ENCODE peak calls at places on chromosomes 12 and 14, in seven cellular contexts. M is NCI-H748 treated with DMSO at 0.1 percent for 48 hours; Y is right cardiac atrium; V is heart left ventricle; Z is GM13976; S is GM04503; N is CD4-positive, CD25-positive, alpha-beta regulatory T cell. T is an unnamed sample.
A peak's percentile ranks its signal among the peaks of the same experiment; 100 is the strongest.

GRCh38 chr12:6465467-6466183 is 4.9 kb downstream of the VAMP1 start:
- DNase-seq in M (peak; percentile 35), Y (no peak), V (peak; percentile 56), Z (no peak), S (no peak), N (peak; percentile 63), T (no peak)

GRCh38 chr12:121932176-121932536 is 13.8 kb downstream of the CFAP251 start:
- DNase-seq in M (no peak), Y (no peak), V (no peak), Z (no peak), S (no peak), N (no peak), T (no peak)

GRCh38 chr14:50213795-50214194 is 17.6 kb downstream of the SOS2 start:
- DNase-seq in M (no peak), Y (no peak), V (no peak), Z (no peak), S (no peak), N (no peak), T (no peak)

GRCh38 chr12:47785887-47786661 is 13.0 kb downstream of the SLC48A1 start:
- DNase-seq in M (no peak), Y (no peak), V (no peak), Z (no peak), S (no peak), N (no peak), T (no peak)

GRCh38 chr12:92503977-92504966 is 198.5 kb upstream of the PLEKHG7 start:
- DNase-seq in M (peak; percentile 62), Y (peak; percentile 40), V (no peak), Z (no peak), S (no peak), N (no peak), T (no peak)

GRCh38 chr12:125403145-125403789 is 338.0 kb downstream of the AACS start:
- DNase-seq in M (peak; percentile 46), Y (no peak), V (no peak), Z (peak; percentile 22), S (no peak), N (no peak), T (no peak)

GRCh38 chr12:104686196-104686595 is 229.4 kb downstream of the CHST11 start:
- DNase-seq in M (no peak), Y (no peak), V (no peak), Z (no peak), S (no peak), N (no peak), T (no peak)

GRCh38 chr14:23095196-23096108 is at the start of gene C14orf119:
- DNase-seq in M (no peak), Y (peak; percentile 100), V (peak; percentile 100), Z (peak; percentile 99), S (peak; percentile 97), N (peak; percentile 100), T (no peak)

GRCh38 chr14:26286806-26287205 is 311.0 kb downstream of the NOVA1 start:
- DNase-seq in M (peak; percentile 48), Y (no peak), V (no peak), Z (no peak), S (no peak), N (no peak), T (no peak)

GRCh38 chr12:77433799-77434198 is 368.4 kb upstream of the E2F7 start:
- DNase-seq in M (no peak), Y (no peak), V (no peak), Z (no peak), S (peak; percentile 13), N (no peak), T (no peak)

GRCh38 chr12:80121661-80122060 is 22.3 kb downstream of the OTOGL start:
- DNase-seq in M (no peak), Y (no peak), V (no peak), Z (no peak), S (no peak), N (no peak), T (no peak)

GRCh38 chr14:35295845-35296161 is 3.6 kb downstream of the PSMA6 start:
- DNase-seq in M (no peak), Y (no peak), V (no peak), Z (no peak), S (no peak), N (no peak), T (no peak)

GRCh38 chr14:104387000-104387384 is 192.6 kb upstream of the C14orf180 start:
- DNase-seq in M (no peak), Y (no peak), V (no peak), Z (peak; percentile 80), S (no peak), N (no peak), T (no peak)

GRCh38 chr12:26431211-26431610 is 235.8 kb downstream of the SSPN start:
- DNase-seq in M (no peak), Y (no peak), V (no peak), Z (no peak), S (no peak), N (no peak), T (no peak)

GRCh38 chr12:56260921-56261320 is 2.7 kb upstream of the ANKRD52 start:
- DNase-seq in M (no peak), Y (no peak), V (no peak), Z (no peak), S (no peak), N (no peak), T (no peak)

GRCh38 chr12:55142896-55143870 is 17.0 kb downstream of the OR9K2 start:
- DNase-seq in M (peak; percentile 63), Y (no peak), V (peak; percentile 13), Z (peak; percentile 18), S (peak; percentile 3), N (peak; percentile 21), T (no peak)

GRCh38 chr12:108523365-108523764 is 8.3 kb downstream of the FICD start:
- DNase-seq in M (no peak), Y (no peak), V (no peak), Z (no peak), S (no peak), N (no peak), T (no peak)

GRCh38 chr12:15556411-15556810 is 232.8 kb downstream of the EPS8 start:
- DNase-seq in M (no peak), Y (no peak), V (no peak), Z (no peak), S (peak; percentile 11), N (no peak), T (no peak)

GRCh38 chr14:91946313-91947195 is 940 bp downstream of the FBLN5 start:
- DNase-seq in M (no peak), Y (no peak), V (no peak), Z (no peak), S (no peak), N (no peak), T (no peak)

GRCh38 chr12:106084759-106085158 is 54.0 kb downstream of the NUAK1 start:
- DNase-seq in M (no peak), Y (no peak), V (no peak), Z (no peak), S (no peak), N (no peak), T (no peak)

GRCh38 chr14:81811705-81812269 is 278.1 kb upstream of the SEL1L start:
- DNase-seq in M (no peak), Y (no peak), V (no peak), Z (no peak), S (no peak), N (no peak), T (no peak)

GRCh38 chr12:5925646-5926045 is 19.4 kb downstream of the ANO2 start:
- DNase-seq in M (no peak), Y (no peak), V (no peak), Z (peak; percentile 5), S (no peak), N (no peak), T (no peak)

T was measured in SIG-M5.